ENCODE peak calls at places on chromosomes 11 and 22, in five cellular contexts. W, Z, D, O and U are unnamed samples.

GRCh38 chr22:36238348-36239149 is 778 bp downstream of the APOL2 start:
- DNase-seq in W (no peak), Z (no peak), D (no peak), O (no peak), U (no peak)

GRCh38 chr11:69278091-69278867 is 15.7 kb upstream of the MYEOV start:
- DNase-seq in W (no peak), Z (no peak), D (no peak), O (no peak), U (no peak)

GRCh38 chr11:134760957-134761356 is 348.9 kb upstream of the B3GAT1 start:
- DNase-seq in W (no peak), Z (no peak), D (no peak), O (no peak), U (no peak)

GRCh38 chr11:70661763-70662501 is 263.6 kb downstream of the CTTN start:
- DNase-seq in W (no peak), Z (peak; percentile 77), D (no peak), O (no peak), U (peak; percentile 39)

GRCh38 chr11:65606876-65607613 is 7.0 kb downstream of the MAP3K11 start:
- DNase-seq in W (peak; percentile 37), Z (peak; percentile 94), D (no peak), O (no peak), U (peak; percentile 98)

GRCh38 chr11:2515401-2516275 is 70.8 kb downstream of the KCNQ1 start:
- DNase-seq in W (no peak), Z (no peak), D (no peak), O (no peak), U (no peak)

GRCh38 chr22:23181763-23182288 is 1.5 kb downstream of the BCR start:
- DNase-seq in W (no peak), Z (no peak), D (no peak), O (no peak), U (no peak)

GRCh38 chr22:38403806-38404205 is 51.2 kb downstream of the KCNJ4 start:
- DNase-seq in W (peak; percentile 16), Z (no peak), D (no peak), O (no peak), U (no peak)

GRCh38 chr22:27730649-27731433 is 70.7 kb downstream of the MN1 start:
- DNase-seq in W (no peak), Z (no peak), D (no peak), O (no peak), U (no peak)

GRCh38 chr11:68043349-68044144 is 4.7 kb downstream of the TCIRG1 start:
- DNase-seq in W (no peak), Z (no peak), D (no peak), O (no peak), U (no peak)

GRCh38 chr11:68045900-68046299 is 7.1 kb downstream of the TCIRG1 start:
- DNase-seq in W (no peak), Z (no peak), D (no peak), O (no peak), U (no peak)

GRCh38 chr11:68044898-68045351 is 6.1 kb downstream of the TCIRG1 start:
- DNase-seq in W (no peak), Z (no peak), D (no peak), O (no peak), U (no peak)

GRCh38 chr11:68043029-68043348 is 4.2 kb downstream of the TCIRG1 start:
- DNase-seq in W (no peak), Z (no peak), D (no peak), O (no peak), U (no peak)

GRCh38 chr11:68044145-68044813 is 5.5 kb downstream of the TCIRG1 start:
- DNase-seq in W (no peak), Z (no peak), D (no peak), O (no peak), U (no peak)
- TF ChIP-seq SUZ12 in W (no peak), Z (no peak), D (no peak), O (no peak), U (no peak)

DNA sequence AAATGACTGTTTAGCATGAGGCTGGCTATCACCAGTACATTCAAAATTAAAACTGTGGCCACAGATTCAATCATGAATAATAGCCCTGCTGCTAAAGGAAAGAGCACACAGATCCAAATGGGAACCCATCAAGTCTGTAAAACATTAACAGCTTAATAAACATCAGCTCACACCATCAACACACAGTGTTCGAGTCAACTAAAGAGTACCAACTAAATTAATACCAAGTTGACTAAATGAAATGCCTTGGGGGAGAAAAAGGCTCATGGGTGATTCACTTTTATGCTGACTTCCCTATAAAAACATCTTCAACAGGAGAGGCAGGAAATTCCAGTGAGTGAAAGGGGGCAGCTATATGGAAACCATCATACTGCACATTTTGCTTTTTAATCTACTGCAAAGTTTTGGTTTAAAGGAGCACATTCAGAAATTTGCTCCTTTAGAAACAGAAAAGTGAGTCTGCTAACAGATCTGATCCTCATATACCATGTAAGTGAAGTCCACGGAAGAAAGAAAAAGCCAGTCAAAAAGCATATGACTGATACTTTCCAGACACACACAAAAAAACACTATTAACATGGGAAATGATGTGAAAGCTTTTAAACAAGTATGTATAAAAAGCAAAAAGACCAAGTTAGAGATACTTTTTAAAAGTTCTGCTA is 16.3 kb downstream of the LGR4 start:
- DNase-seq in W (no peak), Z (no peak), D (peak; percentile 55), O (no peak), U (no peak)
- TF ChIP-seq SUZ12 in W (no peak), Z (no peak), D (no peak), O (no peak), U (no peak)

DNA sequence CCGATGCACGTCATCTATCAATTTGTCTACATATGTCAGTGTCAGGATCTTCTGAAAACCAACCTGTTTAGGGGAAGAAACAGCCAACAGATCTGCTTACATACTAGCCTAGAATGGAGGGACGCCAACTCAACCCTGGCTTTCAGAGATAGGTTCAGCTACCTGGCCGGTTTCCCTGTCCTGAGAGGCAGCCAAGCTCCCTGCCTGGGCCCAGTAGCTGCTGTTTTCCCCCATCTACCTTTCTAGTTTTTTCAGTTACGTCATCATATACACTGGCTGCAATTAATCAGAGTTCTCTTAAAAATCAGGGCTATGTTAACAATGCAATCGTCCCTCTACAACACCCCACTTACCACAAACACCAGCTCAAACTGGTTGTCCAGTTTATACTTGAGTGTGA is 1.0 kb downstream of the SRPRA start:
- DNase-seq in W (no peak), Z (no peak), D (no peak), O (no peak), U (no peak)
- TF ChIP-seq SUZ12 in W (no peak), Z (no peak), D (no peak), O (no peak), U (no peak)

GRCh38 chr11:61599968-61600710 is 19.3 kb upstream of the SYT7 start:
- DNase-seq in W (no peak), Z (peak; percentile 67), D (no peak), O (no peak), U (no peak)

GRCh38 chr11:61598886-61599868 is 18.3 kb upstream of the SYT7 start:
- DNase-seq in W (no peak), Z (peak; percentile 69), D (no peak), O (no peak), U (peak; percentile 39)

GRCh38 chr11:61603667-61604066 is 22.8 kb upstream of the SYT7 start:
- DNase-seq in W (no peak), Z (no peak), D (no peak), O (no peak), U (no peak)

GRCh38 chr11:61601512-61601911 is 20.6 kb upstream of the SYT7 start:
- DNase-seq in W (no peak), Z (no peak), D (peak; percentile 88), O (no peak), U (no peak)

GRCh38 chr11:61602775-61603569 is 22.1 kb upstream of the SYT7 start:
- DNase-seq in W (no peak), Z (no peak), D (no peak), O (no peak), U (no peak)
- TF ChIP-seq SUZ12 in W (no peak), Z (no peak), D (no peak), O (no peak), U (no peak)

GRCh38 chr22:41798736-41799135 is 1.7 kb upstream of the CCDC134 start:
- DNase-seq in W (no peak), Z (no peak), D (no peak), O (no peak), U (no peak)

GRCh38 chr22:41801147-41801819 is 804 bp downstream of the CCDC134 start:
- DNase-seq in W (no peak), Z (no peak), D (no peak), O (no peak), U (no peak)

GRCh38 chr22:41800348-41801146 is at the start of gene CCDC134:
- DNase-seq in W (peak; percentile 97), Z (peak; percentile 93), D (peak; percentile 74), O (peak; percentile 70), U (peak; percentile 54)

GRCh38 chr22:41801886-41802285 is 1.4 kb downstream of the CCDC134 start:
- DNase-seq in W (no peak), Z (no peak), D (no peak), O (no peak), U (no peak)

GRCh38 chr22:41799486-41800347 is 762 bp upstream of the CCDC134 start:
- DNase-seq in W (peak; percentile 36), Z (peak; percentile 67), D (no peak), O (no peak), U (no peak)
- TF ChIP-seq SUZ12 in W (no peak), Z (no peak), D (no peak), O (no peak), U (no peak)

DNA sequence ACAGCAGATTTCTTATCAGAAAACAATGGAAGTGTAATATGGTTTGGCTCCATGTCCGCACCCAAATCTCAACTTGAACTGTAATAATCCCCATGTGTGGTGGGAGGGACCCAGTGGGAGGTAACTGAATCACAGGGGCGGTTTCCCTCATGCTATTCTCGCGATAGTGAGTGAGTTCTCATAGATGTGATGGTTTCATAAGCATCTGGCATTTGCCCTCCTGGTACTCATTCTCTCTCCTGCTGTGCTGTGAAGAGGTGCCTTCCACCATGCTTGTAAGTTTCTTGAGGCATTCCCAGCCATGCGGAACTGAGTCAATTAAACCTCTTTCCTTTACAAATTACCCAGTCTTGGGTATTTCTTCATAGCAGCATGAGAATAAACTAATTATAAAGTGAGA is 81.0 kb upstream of the SCUBE2 start:
- DNase-seq in W (no peak), Z (no peak), D (no peak), O (no peak), U (no peak)
- TF ChIP-seq SUZ12 in W (no peak), Z (no peak), D (no peak), O (no peak), U (no peak)

GRCh38 chr11:117091753-117092477 is 6.3 kb downstream of the SIK3 start:
- DNase-seq in W (no peak), Z (no peak), D (no peak), O (no peak), U (no peak)
- TF ChIP-seq SUZ12 in W (no peak), Z (no peak), D (no peak), O (no peak), U (no peak)

DNA sequence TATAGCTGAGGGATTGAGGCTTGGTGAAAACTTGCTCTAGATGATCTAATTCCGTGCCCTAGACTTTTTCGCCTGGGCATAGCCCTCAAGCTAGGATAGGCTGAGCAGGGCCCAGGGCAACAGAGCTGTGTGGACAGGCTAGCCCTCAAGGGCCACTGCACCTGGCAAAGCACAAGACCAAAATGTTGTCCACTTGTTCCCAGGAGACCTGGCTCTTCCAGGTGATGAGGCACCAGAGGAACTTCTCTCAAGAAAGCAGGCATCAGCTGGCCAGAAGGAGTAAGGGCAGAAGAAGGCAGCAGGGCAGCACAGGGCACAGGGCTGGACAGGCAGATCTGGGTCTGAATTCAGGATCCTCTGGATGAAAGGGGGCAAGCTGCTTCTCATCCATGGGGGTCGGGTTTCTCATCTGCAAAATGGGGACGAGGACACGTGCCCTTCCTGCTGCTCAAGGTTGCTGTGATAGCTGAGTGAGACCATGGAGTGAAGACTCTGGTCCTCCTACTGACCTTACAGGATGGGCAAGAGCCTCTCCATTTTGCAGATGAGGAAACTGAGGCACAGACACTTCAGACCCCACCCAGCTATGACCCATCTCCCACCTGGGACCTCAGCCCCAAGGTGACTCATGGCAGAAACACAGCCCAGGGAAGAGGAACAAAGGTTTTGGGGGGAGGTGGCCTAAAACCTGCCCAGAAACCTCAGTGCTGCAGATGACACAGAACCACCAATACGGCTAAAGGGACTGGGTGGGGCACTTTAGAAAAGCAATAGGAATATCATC is 42.2 kb upstream of the PRDM11 start:
- DNase-seq in W (no peak), Z (peak; percentile 31), D (no peak), O (no peak), U (no peak)
- TF ChIP-seq SUZ12 in W (no peak), Z (no peak), D (no peak), O (no peak), U (no peak)